ENCODE peak calls at places on chromosomes 6 and 20, in nine cellular contexts. H is dermis microvascular lymphatic vessel endothelial cell, G is T-helper 1 cell, S is A172, Y is AG20443, V is OCI-M1, P is endothelial cell, W is NCI-H510A treated with DMSO at 0.1 percent for 48 hours, F is WERI-Rb-1. A is an unnamed sample.

GRCh38 chr6:160462551-160463109 is 114.5 kb downstream of the SLC22A3 start:
- DNase-seq in F (no peak), S (peak), Y (peak), W (no peak), V (peak), H (peak), P (no peak), G (peak), A (peak)

GRCh38 chr6:160082627-160083026 is 39.0 kb upstream of the SLC22A1 start:
- DNase-seq in W (no peak), Y (no peak), V (no peak), F (no peak), S (no peak), P (no peak), G (no peak), H (no peak), A (no peak)

GRCh38 chr6:44284867-44285266 is 14.6 kb downstream of the TMEM151B start:
- DNase-seq in Y (no peak), F (no peak), S (no peak), H (no peak), G (no peak), P (no peak), V (no peak), W (no peak), A (no peak)

GRCh38 chr6:48994811-48995210 is 468.2 kb downstream of the MMUT start:
- DNase-seq in W (no peak), S (no peak), V (no peak), G (no peak), H (no peak), Y (no peak), P (no peak), F (peak), A (no peak)

GRCh38 chr20:325889-326644 is 715 bp downstream of the SOX12 start:
- DNase-seq in S (peak), P (peak), H (peak), Y (peak), W (peak), G (peak), F (peak), V (peak), A (peak)

GRCh38 chr6:22448311-22448711 is 121.1 kb upstream of the HDGFL1 start:
- DNase-seq in V (no peak), S (peak), F (no peak), H (peak), Y (no peak), W (peak), P (peak), G (no peak), A (no peak)

GRCh38 chr6:6483168-6483567 is 105.4 kb upstream of the LY86 start:
- DNase-seq in Y (no peak), H (no peak), W (no peak), G (no peak), F (no peak), S (no peak), V (no peak), P (no peak), A (no peak)

GRCh38 chr20:51430198-51430950 is 112.1 kb downstream of the NFATC2 start:
- DNase-seq in V (no peak), S (no peak), F (no peak), G (no peak), H (no peak), Y (no peak), W (no peak), P (no peak), A (no peak)

GRCh38 chr6:143774347-143774746 is 68.8 kb upstream of the LTV1 start:
- DNase-seq in P (no peak), F (no peak), S (no peak), V (no peak), Y (no peak), W (no peak), H (no peak), G (no peak), A (no peak)

GRCh38 chr6:157364705-157365104 is 16.3 kb upstream of the ZDHHC14 start:
- DNase-seq in G (no peak), V (no peak), H (no peak), P (no peak), F (no peak), W (no peak), S (no peak), Y (peak), A (no peak)

GRCh38 chr20:62599216-62600110 is 42.8 kb upstream of the SLCO4A1 start:
- DNase-seq in S (no peak), F (no peak), Y (no peak), H (no peak), P (no peak), V (no peak), W (no peak), G (no peak), A (no peak)

GRCh38 chr20:58461104-58461503 is 54.1 kb downstream of the APCDD1L start:
- DNase-seq in G (no peak), H (no peak), Y (no peak), S (no peak), W (no peak), V (no peak), P (no peak), F (no peak), A (no peak)

GRCh38 chr6:159973406-159973805 is 4.5 kb downstream of the IGF2R start:
- DNase-seq in S (no peak), P (no peak), Y (no peak), W (no peak), H (no peak), G (no peak), F (no peak), V (no peak), A (no peak)

GRCh38 chr6:70162972-70163371 is 139.9 kb downstream of the COL9A1 start:
- DNase-seq in H (no peak), V (peak), F (no peak), G (no peak), P (no peak), W (no peak), S (no peak), Y (no peak), A (no peak)

GRCh38 chr6:150777731-150778130 is 87.8 kb upstream of the MTHFD1L start:
- DNase-seq in H (no peak), S (no peak), W (no peak), F (no peak), P (no peak), Y (no peak), G (no peak), V (no peak), A (no peak)